ENCODE peak calls at places on chromosome 19, in nine cellular contexts. One of them, this sample, is unnamed.

GRCh38 chr19:20660473-20660872 is 898 bp downstream of the ZNF626 start:
- DNase-seq in ascending aorta: no peak
- DNase-seq in tibial nerve: no peak
- DNase-seq in cardiac muscle cell: peak; percentile 1
- DNase-seq in left lung: no peak
- DNase-seq in PC-9: no peak
- DNase-seq in CD8-positive, alpha-beta T cell: no peak
- DNase-seq in stomach: no peak
- DNase-seq in thoracic aorta: no peak
- DNase-seq in this sample: no peak

GRCh38 chr19:15294591-15294990 is 37.7 kb downstream of the BRD4 start:
- DNase-seq in cardiac muscle cell: no peak
- DNase-seq in left lung: no peak
- DNase-seq in thoracic aorta: no peak
- DNase-seq in PC-9: no peak
- DNase-seq in stomach: no peak
- DNase-seq in tibial nerve: no peak
- DNase-seq in CD8-positive, alpha-beta T cell: no peak
- DNase-seq in ascending aorta: no peak
- DNase-seq in this sample: peak; percentile 41

GRCh38 chr19:17121736-17122293 is 46.2 kb downstream of the MYO9B start:
- DNase-seq in left lung: no peak
- DNase-seq in stomach: no peak
- DNase-seq in CD8-positive, alpha-beta T cell: no peak
- DNase-seq in PC-9: no peak
- DNase-seq in ascending aorta: no peak
- DNase-seq in thoracic aorta: peak; percentile 28
- DNase-seq in tibial nerve: no peak
- DNase-seq in cardiac muscle cell: peak; percentile 93
- DNase-seq in this sample: no peak

GRCh38 chr19:58386166-58386575 is 898 bp upstream of the RPS5 start:
- DNase-seq in PC-9: no peak
- DNase-seq in thoracic aorta: no peak
- DNase-seq in stomach: no peak
- DNase-seq in CD8-positive, alpha-beta T cell: no peak
- DNase-seq in left lung: no peak
- DNase-seq in tibial nerve: no peak
- DNase-seq in ascending aorta: no peak
- DNase-seq in cardiac muscle cell: no peak
- DNase-seq in this sample: no peak

GRCh38 chr19:43774103-43774939 is 6.5 kb downstream of the KCNN4 start:
- DNase-seq in stomach: peak; percentile 80
- DNase-seq in PC-9: no peak
- DNase-seq in cardiac muscle cell: peak; percentile 69
- DNase-seq in thoracic aorta: no peak
- DNase-seq in left lung: no peak
- DNase-seq in ascending aorta: no peak
- DNase-seq in CD8-positive, alpha-beta T cell: no peak
- DNase-seq in tibial nerve: no peak
- DNase-seq in this sample: peak; percentile 40

GRCh38 chr19:49499030-49499670 is 2.9 kb downstream of the RPS11 start:
- DNase-seq in tibial nerve: no peak
- DNase-seq in cardiac muscle cell: no peak
- DNase-seq in thoracic aorta: no peak
- DNase-seq in left lung: no peak
- DNase-seq in ascending aorta: no peak
- DNase-seq in stomach: no peak
- DNase-seq in PC-9: no peak
- DNase-seq in CD8-positive, alpha-beta T cell: no peak
- DNase-seq in this sample: no peak

GRCh38 chr19:10744222-10744847 is 26.5 kb downstream of the DNM2 start:
- DNase-seq in cardiac muscle cell: no peak
- DNase-seq in tibial nerve: no peak
- DNase-seq in PC-9: peak; percentile 50
- DNase-seq in ascending aorta: no peak
- DNase-seq in stomach: peak; percentile 41
- DNase-seq in left lung: no peak
- DNase-seq in CD8-positive, alpha-beta T cell: no peak
- DNase-seq in thoracic aorta: no peak
- DNase-seq in this sample: no peak

GRCh38 chr19:49741210-49741844 is 21.8 kb downstream of the TSKS start:
- DNase-seq in tibial nerve: no peak
- DNase-seq in stomach: no peak
- DNase-seq in ascending aorta: no peak
- DNase-seq in PC-9: no peak
- DNase-seq in cardiac muscle cell: no peak
- DNase-seq in thoracic aorta: no peak
- DNase-seq in CD8-positive, alpha-beta T cell: no peak
- DNase-seq in left lung: no peak
- DNase-seq in this sample: no peak

GRCh38 chr19:28727133-28727834 is 485.7 kb downstream of the UQCRFS1 start:
- DNase-seq in ascending aorta: no peak
- DNase-seq in thoracic aorta: no peak
- DNase-seq in tibial nerve: no peak
- DNase-seq in stomach: no peak
- DNase-seq in PC-9: no peak
- DNase-seq in left lung: no peak
- DNase-seq in CD8-positive, alpha-beta T cell: no peak
- DNase-seq in cardiac muscle cell: peak; percentile 61
- DNase-seq in this sample: peak; percentile 35

GRCh38 chr19:45253396-45254027 is 2.4 kb downstream of the MARK4 start:
- DNase-seq in cardiac muscle cell: peak; percentile 32
- DNase-seq in left lung: no peak
- DNase-seq in CD8-positive, alpha-beta T cell: no peak
- DNase-seq in ascending aorta: no peak
- DNase-seq in tibial nerve: no peak
- DNase-seq in stomach: no peak
- DNase-seq in thoracic aorta: no peak
- DNase-seq in PC-9: no peak
- DNase-seq in this sample: no peak

GRCh38 chr19:4517451-4518057 is 732 bp downstream of the PLIN4 start:
- DNase-seq in left lung: no peak
- DNase-seq in thoracic aorta: no peak
- DNase-seq in ascending aorta: no peak
- DNase-seq in PC-9: no peak
- DNase-seq in cardiac muscle cell: no peak
- DNase-seq in tibial nerve: no peak
- DNase-seq in CD8-positive, alpha-beta T cell: no peak
- DNase-seq in stomach: no peak
- DNase-seq in this sample: no peak

GRCh38 chr19:39400997-39401548 is 5.6 kb upstream of the ZFP36 start:
- DNase-seq in cardiac muscle cell: no peak
- DNase-seq in ascending aorta: no peak
- DNase-seq in CD8-positive, alpha-beta T cell: no peak
- DNase-seq in left lung: no peak
- DNase-seq in thoracic aorta: no peak
- DNase-seq in stomach: no peak
- DNase-seq in tibial nerve: no peak
- DNase-seq in PC-9: no peak
- DNase-seq in this sample: no peak

GRCh38 chr19:39397360-39398296 is 6.5 kb downstream of the MED29 start:
- DNase-seq in CD8-positive, alpha-beta T cell: peak; percentile 91
- DNase-seq in cardiac muscle cell: peak; percentile 91
- DNase-seq in stomach: peak; percentile 96
- DNase-seq in tibial nerve: peak; percentile 88
- DNase-seq in ascending aorta: peak; percentile 50
- DNase-seq in PC-9: peak; percentile 85
- DNase-seq in thoracic aorta: no peak
- DNase-seq in left lung: peak; percentile 91
- DNase-seq in this sample: peak; percentile 88

GRCh38 chr19:39398297-39398864 is 7.2 kb downstream of the MED29 start:
- DNase-seq in tibial nerve: peak; percentile 57
- DNase-seq in stomach: peak; percentile 73
- DNase-seq in PC-9: peak; percentile 56
- DNase-seq in cardiac muscle cell: peak; percentile 75
- DNase-seq in left lung: peak; percentile 89
- DNase-seq in thoracic aorta: no peak
- DNase-seq in ascending aorta: peak; percentile 55
- DNase-seq in CD8-positive, alpha-beta T cell: peak; percentile 38
- DNase-seq in this sample: peak; percentile 37

GRCh38 chr19:39401549-39402416 is 4.9 kb upstream of the ZFP36 start:
- DNase-seq in thoracic aorta: no peak
- DNase-seq in CD8-positive, alpha-beta T cell: peak; percentile 79
- DNase-seq in ascending aorta: peak; percentile 78
- DNase-seq in cardiac muscle cell: peak; percentile 66
- DNase-seq in stomach: peak; percentile 79
- DNase-seq in left lung: peak; percentile 84
- DNase-seq in tibial nerve: no peak
- DNase-seq in PC-9: peak; percentile 29
- DNase-seq in this sample: peak; percentile 45

GRCh38 chr19:39399684-39400465 is 6.8 kb upstream of the ZFP36 start:
- DNase-seq in left lung: no peak
- DNase-seq in cardiac muscle cell: no peak
- DNase-seq in CD8-positive, alpha-beta T cell: no peak
- DNase-seq in thoracic aorta: no peak
- DNase-seq in ascending aorta: no peak
- DNase-seq in PC-9: no peak
- DNase-seq in stomach: no peak
- DNase-seq in tibial nerve: no peak
- DNase-seq in this sample: peak; percentile 93
- H3K4me1 ChIP-seq in left lung: peaks cover 77% of the 10 kb centered on the region
- H3K4me1 ChIP-seq in cardiac muscle cell: peaks cover 19% of the 10 kb centered on the region
- H3K4me1 ChIP-seq in CD8-positive, alpha-beta T cell: peaks cover 66% of the 10 kb centered on the region
- H3K4me1 ChIP-seq in thoracic aorta: peaks cover 22% of the 10 kb centered on the region
- H3K4me1 ChIP-seq in ascending aorta: peaks cover 8% of the 10 kb centered on the region
- H3K4me1 ChIP-seq in PC-9: peaks cover 41% of the 10 kb centered on the region
- H3K4me1 ChIP-seq in stomach: peaks cover 71% of the 10 kb centered on the region
- H3K4me1 ChIP-seq in tibial nerve: no peaks in the 10 kb centered on the region
- H3K4me1 ChIP-seq in this sample: peaks cover 41% of the 10 kb centered on the region

DNA sequence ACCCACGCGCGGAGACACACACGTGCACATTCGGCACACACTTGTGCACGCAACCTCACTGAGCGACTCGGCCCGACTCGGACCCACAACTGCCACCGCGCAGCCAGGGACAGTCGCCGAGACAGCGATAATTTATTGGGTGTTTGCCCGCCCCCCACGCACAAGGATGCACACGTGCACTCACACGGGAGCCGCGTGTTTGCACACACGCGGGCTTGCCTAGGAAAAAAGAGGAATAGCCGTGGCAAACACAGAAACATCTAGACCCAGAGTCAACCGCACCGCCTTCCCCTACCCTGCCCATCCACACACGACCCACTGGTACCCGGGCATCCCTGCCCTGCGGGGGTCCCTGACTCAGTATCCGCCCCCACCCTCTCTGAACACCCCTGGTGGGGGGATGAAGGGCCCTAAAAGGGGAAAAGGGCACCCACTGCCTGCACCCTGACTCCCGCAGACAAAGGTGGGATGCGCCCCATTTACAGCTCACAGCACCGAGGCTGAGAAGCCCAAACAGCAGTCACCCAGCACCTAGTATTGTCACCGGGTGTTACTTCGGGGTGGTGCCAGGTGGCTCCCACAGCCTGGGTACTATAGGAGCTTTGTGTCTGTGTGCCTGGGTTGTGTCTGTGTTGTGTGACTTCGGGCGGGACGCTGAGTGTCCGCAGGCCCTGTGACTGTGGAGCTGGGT is 1.0 kb upstream of the SSBP4 start:
- DNase-seq in left lung: peak; percentile 77
- DNase-seq in cardiac muscle cell: no peak
- DNase-seq in thoracic aorta: no peak
- DNase-seq in tibial nerve: no peak
- DNase-seq in ascending aorta: no peak
- DNase-seq in CD8-positive, alpha-beta T cell: no peak
- DNase-seq in PC-9: no peak
- DNase-seq in stomach: no peak
- DNase-seq in this sample: no peak
- H3K4me1 ChIP-seq in left lung: peaks cover 82% of the 10 kb centered on the region
- H3K4me1 ChIP-seq in cardiac muscle cell: peaks cover 13% of the 10 kb centered on the region
- H3K4me1 ChIP-seq in thoracic aorta: peaks cover 26% of the 10 kb centered on the region
- H3K4me1 ChIP-seq in tibial nerve: no peaks in the 10 kb centered on the region
- H3K4me1 ChIP-seq in ascending aorta: peaks cover 15% of the 10 kb centered on the region
- H3K4me1 ChIP-seq in CD8-positive, alpha-beta T cell: peaks cover 81% of the 10 kb centered on the region
- H3K4me1 ChIP-seq in PC-9: peaks cover 55% of the 10 kb centered on the region
- H3K4me1 ChIP-seq in stomach: peaks cover 86% of the 10 kb centered on the region
- H3K4me1 ChIP-seq in this sample: peaks cover 60% of the 10 kb centered on the region

GRCh38 chr19:40281381-40282208 is 3.5 kb downstream of the AKT2 start:
- DNase-seq in CD8-positive, alpha-beta T cell: no peak
- DNase-seq in tibial nerve: no peak
- DNase-seq in cardiac muscle cell: no peak
- DNase-seq in stomach: no peak
- DNase-seq in PC-9: no peak
- DNase-seq in thoracic aorta: no peak
- DNase-seq in left lung: no peak
- DNase-seq in ascending aorta: no peak
- DNase-seq in this sample: peak; percentile 64

GRCh38 chr19:40282920-40283319 is 2.2 kb downstream of the AKT2 start:
- DNase-seq in ascending aorta: no peak
- DNase-seq in PC-9: no peak
- DNase-seq in tibial nerve: no peak
- DNase-seq in CD8-positive, alpha-beta T cell: no peak
- DNase-seq in left lung: no peak
- DNase-seq in stomach: no peak
- DNase-seq in thoracic aorta: no peak
- DNase-seq in cardiac muscle cell: no peak
- DNase-seq in this sample: no peak

GRCh38 chr19:40280608-40281221 is 4.4 kb downstream of the AKT2 start:
- DNase-seq in tibial nerve: no peak
- DNase-seq in CD8-positive, alpha-beta T cell: no peak
- DNase-seq in stomach: peak; percentile 70
- DNase-seq in PC-9: no peak
- DNase-seq in cardiac muscle cell: no peak
- DNase-seq in thoracic aorta: no peak
- DNase-seq in left lung: no peak
- DNase-seq in ascending aorta: no peak
- DNase-seq in this sample: peak; percentile 73

GRCh38 chr19:40283414-40284250 is 1.5 kb downstream of the AKT2 start:
- DNase-seq in CD8-positive, alpha-beta T cell: no peak
- DNase-seq in ascending aorta: no peak
- DNase-seq in stomach: no peak
- DNase-seq in cardiac muscle cell: no peak
- DNase-seq in tibial nerve: no peak
- DNase-seq in thoracic aorta: no peak
- DNase-seq in PC-9: no peak
- DNase-seq in left lung: no peak
- DNase-seq in this sample: no peak

DNA sequence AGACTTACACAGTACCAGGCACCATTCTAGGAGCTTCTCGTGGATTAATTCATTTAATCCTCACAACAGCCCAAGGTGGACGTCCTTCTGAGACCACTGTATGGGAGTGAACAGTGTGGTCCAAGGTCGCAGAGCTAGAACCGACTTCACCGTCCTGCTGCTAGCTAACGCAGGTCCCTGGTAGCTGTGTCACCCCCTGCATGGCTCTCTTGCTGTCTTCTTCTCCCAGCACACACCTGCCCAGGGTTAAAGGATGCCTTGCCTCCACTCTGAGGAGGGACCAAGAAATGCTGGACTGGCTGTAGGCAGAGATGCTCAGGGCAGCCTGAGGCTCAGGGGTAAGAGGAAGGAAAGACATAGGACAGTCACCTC is 3.0 kb downstream of the AKT2 start:
- DNase-seq in CD8-positive, alpha-beta T cell: no peak
- DNase-seq in thoracic aorta: no peak
- DNase-seq in PC-9: no peak
- DNase-seq in tibial nerve: no peak
- DNase-seq in left lung: no peak
- DNase-seq in stomach: no peak
- DNase-seq in cardiac muscle cell: no peak
- DNase-seq in ascending aorta: no peak
- DNase-seq in this sample: no peak
- H3K4me1 ChIP-seq in CD8-positive, alpha-beta T cell: peaks cover 71% of the 10 kb centered on the region
- H3K4me1 ChIP-seq in thoracic aorta: peaks cover 28% of the 10 kb centered on the region
- H3K4me1 ChIP-seq in PC-9: peaks cover 17% of the 10 kb centered on the region
- H3K4me1 ChIP-seq in tibial nerve: no peaks in the 10 kb centered on the region
- H3K4me1 ChIP-seq in left lung: peaks cover 70% of the 10 kb centered on the region
- H3K4me1 ChIP-seq in stomach: peaks cover 85% of the 10 kb centered on the region
- H3K4me1 ChIP-seq in cardiac muscle cell: peaks cover 29% of the 10 kb centered on the region
- H3K4me1 ChIP-seq in ascending aorta: peaks cover 18% of the 10 kb centered on the region
- H3K4me1 ChIP-seq in this sample: peaks cover 60% of the 10 kb centered on the region

GRCh38 chr19:34847393-34847792 is 74.4 kb upstream of the ZNF599 start:
- DNase-seq in stomach: peak; percentile 11
- DNase-seq in PC-9: no peak
- DNase-seq in ascending aorta: no peak
- DNase-seq in cardiac muscle cell: no peak
- DNase-seq in tibial nerve: no peak
- DNase-seq in left lung: no peak
- DNase-seq in thoracic aorta: no peak
- DNase-seq in CD8-positive, alpha-beta T cell: no peak
- DNase-seq in this sample: no peak
- H3K4me1 ChIP-seq in stomach: no peaks in the 10 kb centered on the region
- H3K4me1 ChIP-seq in PC-9: no peaks in the 10 kb centered on the region
- H3K4me1 ChIP-seq in ascending aorta: no peaks in the 10 kb centered on the region
- H3K4me1 ChIP-seq in cardiac muscle cell: no peaks in the 10 kb centered on the region
- H3K4me1 ChIP-seq in tibial nerve: no peaks in the 10 kb centered on the region
- H3K4me1 ChIP-seq in left lung: no peaks in the 10 kb centered on the region
- H3K4me1 ChIP-seq in thoracic aorta: no peaks in the 10 kb centered on the region
- H3K4me1 ChIP-seq in CD8-positive, alpha-beta T cell: no peaks in the 10 kb centered on the region
- H3K4me1 ChIP-seq in this sample: no peaks in the 10 kb centered on the region

This sample was measured in thyroid gland.